ENCODE peak calls at places on chromosome 10, in four cellular contexts. P is thoracic aorta, W is mesendoderm, F is Peyer's patch. B is an unnamed sample.

GRCh38 chr10:55786461-55786860 is 574.6 kb downstream of the ZWINT start:
- DNase-seq in P (no peak), W (no peak), F (no peak), B (no peak)

GRCh38 chr10:107970512-107970911 is 806.0 kb upstream of the SORCS1 start:
- DNase-seq in P (no peak), W (no peak), F (no peak), B (no peak)

GRCh38 chr10:94287331-94287730 is 75.4 kb downstream of the NOC3L start:
- DNase-seq in P (no peak), W (no peak), F (no peak), B (no peak)

GRCh38 chr10:44973323-44974081 is 5.1 kb downstream of the DEPP1 start:
- DNase-seq in P (no peak), W (peak; percentile 49), F (peak; percentile 46), B (no peak)

GRCh38 chr10:22573820-22574569 is 140.4 kb downstream of the PIP4K2A start:
- DNase-seq in P (no peak), W (peak; percentile 63), F (no peak), B (no peak)

GRCh38 chr10:73837072-73837471 is 25.7 kb upstream of the NDST2 start:
- DNase-seq in P (no peak), W (no peak), F (no peak), B (no peak)

GRCh38 chr10:61124748-61125147 is 180.8 kb upstream of the RHOBTB1 start:
- DNase-seq in P (no peak), W (no peak), F (no peak), B (no peak)

GRCh38 chr10:71863203-71863602 is 12.2 kb upstream of the PSAP start:
- DNase-seq in P (no peak), W (no peak), F (no peak), B (no peak)

GRCh38 chr10:133473270-133473669 is 19.5 kb downstream of the SCART1 start:
- DNase-seq in P (no peak), W (no peak), F (no peak), B (no peak)

GRCh38 chr10:72133517-72133916 is 45.2 kb upstream of the SPOCK2 start:
- DNase-seq in P (no peak), W (no peak), F (no peak), B (no peak)

GRCh38 chr10:113704637-113705343 is 25.1 kb downstream of the CASP7 start:
- DNase-seq in P (no peak), W (peak; percentile 66), F (no peak), B (no peak)

DNA sequence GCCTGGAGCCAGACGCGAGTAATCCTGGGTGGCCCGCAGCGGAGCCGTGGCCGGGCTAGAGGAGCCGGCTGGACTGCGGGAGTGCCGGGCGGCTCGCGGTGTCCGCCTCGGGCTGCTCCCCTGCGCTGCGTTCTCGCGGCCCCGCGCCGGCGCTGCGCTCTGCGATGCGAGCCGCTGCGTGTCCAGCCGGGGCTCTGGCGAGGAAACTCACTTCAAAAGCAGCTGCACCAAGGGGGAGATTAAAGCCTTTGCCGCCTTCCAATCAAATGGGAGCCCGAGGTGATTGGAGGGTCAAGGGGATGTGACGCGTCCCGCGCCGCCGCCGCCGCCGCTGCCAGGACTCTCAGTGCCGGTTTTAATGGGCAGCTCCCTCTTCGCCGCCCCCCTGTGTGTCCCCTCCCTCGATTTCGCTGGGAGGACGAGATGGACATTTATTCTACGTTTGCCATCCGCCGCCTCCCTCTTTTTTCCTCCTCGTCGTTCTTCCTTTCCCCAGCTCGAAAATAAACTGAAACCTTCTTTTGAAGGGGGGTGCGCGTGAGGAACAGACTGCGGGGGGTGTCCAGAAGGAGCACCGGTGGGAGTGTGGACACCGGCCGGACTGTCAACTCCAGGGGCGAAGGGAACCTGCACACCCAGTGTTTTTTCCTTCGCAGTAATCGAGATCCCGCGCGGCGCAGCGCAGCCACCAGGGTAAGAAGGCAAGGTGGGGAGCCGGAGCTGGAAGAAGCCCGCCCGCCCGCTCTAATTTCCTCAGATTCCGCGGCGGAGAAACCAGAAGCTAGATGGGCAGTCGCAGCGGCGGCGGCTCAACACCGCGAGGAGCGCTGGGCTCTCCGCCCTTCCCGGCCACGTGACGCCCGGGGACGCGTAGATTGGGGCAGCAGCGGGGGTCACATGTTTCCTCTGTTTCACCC is at the start of gene ZNF503:
- DNase-seq in P (peak; percentile 91), W (peak; percentile 98), F (peak; percentile 95), B (peak; percentile 96)
- H3K4me3 ChIP-seq in P (peak within 1 kb of the TSS; percentile 84), W (peak within 1 kb of the TSS; percentile 45), F (peak within 1 kb of the TSS; percentile 58), B (peak within 1 kb of the TSS; percentile 96)

DNA sequence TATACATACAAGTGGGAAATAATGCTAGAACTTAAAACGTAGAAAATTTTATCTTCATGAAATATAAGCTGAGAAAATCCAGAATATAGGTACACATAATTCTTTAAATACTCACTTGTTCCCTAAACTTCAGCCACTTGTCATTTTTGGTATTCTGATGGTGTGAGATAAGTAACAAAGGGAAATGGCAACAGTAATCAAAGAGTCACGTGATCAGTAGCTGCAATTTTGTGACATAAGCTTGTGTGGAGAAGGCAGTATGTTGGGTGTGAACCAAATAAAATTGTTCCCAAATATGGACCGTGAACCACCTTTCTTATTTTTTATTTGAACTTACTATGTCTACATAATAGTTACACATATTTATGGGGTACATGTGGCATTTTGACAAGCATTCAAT is 650.3 kb upstream of the ADARB2 start:
- DNase-seq in P (no peak), W (no peak), F (no peak), B (no peak)
- H3K4me1 ChIP-seq in P (no peaks in the 10 kb centered on the region), W (no peaks in the 10 kb centered on the region), F (no peaks in the 10 kb centered on the region), B (no peaks in the 10 kb centered on the region)

GRCh38 chr10:104809288-104810090 is 168.4 kb downstream of the SORCS3 start:
- DNase-seq in P (no peak), W (peak; percentile 92), F (no peak), B (no peak)
- H3K4me3 ChIP-seq in P (no peak overlapping the region), W (no peak overlapping the region), F (no peak overlapping the region), B (no peak overlapping the region)

GRCh38 chr10:102245101-102245931 is at the start of gene GBF1:
- DNase-seq in P (peak; percentile 86), W (peak; percentile 100), F (peak; percentile 93), B (peak; percentile 92)
- H3K4me1 ChIP-seq in P (peaks cover 64% of the 10 kb centered on the region), W (peaks cover 10% of the 10 kb centered on the region), F (peaks cover 27% of the 10 kb centered on the region), B (peaks cover 11% of the 10 kb centered on the region)

GRCh38 chr10:59753267-59753666 is at the start of gene MRLN:
- DNase-seq in P (no peak), W (no peak), F (no peak), B (no peak)
- H3K4me3 ChIP-seq in P (no peak within 1 kb of the TSS), W (no peak within 1 kb of the TSS), F (no peak within 1 kb of the TSS), B (no peak within 1 kb of the TSS)

GRCh38 chr10:50561816-50562215 is 61.9 kb downstream of the SGMS1 start:
- DNase-seq in P (no peak), W (no peak), F (no peak), B (no peak)
- H3K4me1 ChIP-seq in P (peaks cover 34% of the 10 kb centered on the region), W (peaks cover 2% of the 10 kb centered on the region), F (no peaks in the 10 kb centered on the region), B (peaks cover 3% of the 10 kb centered on the region)

GRCh38 chr10:129962558-129963075 is 1.5 kb downstream of the EBF3 start:
- DNase-seq in P (no peak), W (no peak), F (no peak), B (no peak)
- H3K4me3 ChIP-seq in P (peak overlapping the region; percentile 77), W (no peak overlapping the region), F (peak overlapping the region; percentile 39), B (no peak overlapping the region)